ENCODE peak calls at places on chromosomes 4 and X, in nine cellular contexts. J is MM.1S, M is GM23248, N is SK-N-SH, I is neural progenitor cell, P is GM23338, L is hepatocyte, V is OCI-LY7, W is PC-3. R is an unnamed sample.

GRCh38 chr4:184475096-184475461 is 729 bp upstream of the IRF2 start:
- DNase-seq in J (peak), M (peak), N (peak), I (no peak), P (peak), L (peak), V (peak), W (peak), R (no peak)

GRCh38 chr4:8071741-8072140 is 86.9 kb downstream of the ABLIM2 start:
- DNase-seq in J (no peak), M (no peak), N (no peak), I (peak), P (no peak), L (no peak), V (no peak), W (no peak), R (no peak)

GRCh38 chr4:1357356-1358248 is 10.6 kb downstream of the UVSSA start:
- DNase-seq in J (no peak), M (no peak), N (no peak), I (no peak), P (no peak), L (no peak), V (no peak), W (no peak), R (no peak)

GRCh38 chrX:134821370-134821769 is 163.1 kb upstream of the PLAC1 start:
- DNase-seq in J (peak), M (peak), N (no peak), I (no peak), P (peak), L (no peak), V (no peak), W (peak), R (no peak)

GRCh38 chr4:142696334-142697122 is 149.6 kb downstream of the INPP4B start:
- DNase-seq in J (no peak), M (peak), N (no peak), I (no peak), P (no peak), L (no peak), V (no peak), W (no peak), R (no peak)

GRCh38 chrX:134727363-134727762 is 69.1 kb upstream of the PLAC1 start:
- DNase-seq in J (no peak), M (no peak), N (no peak), I (no peak), P (no peak), L (no peak), V (no peak), W (peak), R (no peak)

GRCh38 chr4:148017801-148018200 is 285.9 kb downstream of the ARHGAP10 start:
- DNase-seq in J (no peak), M (no peak), N (no peak), I (no peak), P (no peak), L (no peak), V (no peak), W (no peak), R (no peak)

GRCh38 chrX:84187501-84188319 is at the start of gene RPS6KA6:
- DNase-seq in J (peak), M (peak), N (peak), I (peak), P (peak), L (peak), V (no peak), W (peak), R (no peak)

GRCh38 chr4:184810720-184811119 is 15.0 kb downstream of the ACSL1 start:
- DNase-seq in J (no peak), M (no peak), N (no peak), I (no peak), P (no peak), L (no peak), V (no peak), W (no peak), R (no peak)

GRCh38 chrX:1330605-1331004 is 6.0 kb upstream of the IL3RA start:
- DNase-seq in J (no peak), M (no peak), N (no peak), I (no peak), P (no peak), L (no peak), V (peak), W (no peak), R (no peak)

GRCh38 chr4:13201241-13201640 is 282.9 kb downstream of the RAB28 start:
- DNase-seq in J (no peak), M (no peak), N (no peak), I (no peak), P (no peak), L (no peak), V (no peak), W (no peak), R (no peak)

GRCh38 chr4:44869222-44869882 is 143.0 kb upstream of the GNPDA2 start:
- DNase-seq in J (no peak), M (peak), N (no peak), I (peak), P (peak), L (no peak), V (no peak), W (peak), R (no peak)

GRCh38 chrX:154411322-154411980 is at the start of gene TAFAZZIN:
- DNase-seq in J (peak), M (peak), N (peak), I (peak), P (peak), L (peak), V (peak), W (peak), R (no peak)

GRCh38 chrX:80765226-80765625 is 44.5 kb downstream of the BRWD3 start:
- DNase-seq in J (no peak), M (peak), N (no peak), I (no peak), P (peak), L (no peak), V (no peak), W (peak), R (no peak)

GRCh38 chr4:1898007-1898406 is 26.8 kb downstream of the NSD2 start:
- DNase-seq in J (no peak), M (no peak), N (no peak), I (no peak), P (no peak), L (no peak), V (no peak), W (no peak), R (no peak)

GRCh38 chr4:147813107-147813773 is 81.4 kb downstream of the ARHGAP10 start:
- DNase-seq in J (no peak), M (peak), N (no peak), I (no peak), P (no peak), L (no peak), V (no peak), W (no peak), R (no peak)

DNA sequence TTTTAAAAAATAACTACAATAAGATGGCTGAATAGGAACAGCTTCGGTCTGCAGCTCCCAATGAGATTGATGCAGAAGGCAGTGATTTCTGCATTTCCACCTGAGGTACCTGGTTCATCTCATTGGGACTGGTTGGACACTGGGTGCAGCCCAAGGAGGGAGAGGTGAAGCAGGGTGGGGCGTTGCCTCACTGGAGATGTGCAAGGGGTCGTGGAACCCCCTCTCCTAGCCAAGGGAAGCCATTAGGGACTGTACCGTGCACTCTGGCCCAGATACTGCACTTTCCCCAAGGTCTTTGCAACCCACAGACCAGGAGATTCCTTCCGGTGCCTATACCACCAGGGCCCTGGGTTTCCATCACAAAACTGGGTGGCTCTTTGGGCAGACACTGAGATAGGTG is 640.1 kb downstream of the IQCM start:
- DNase-seq in J (no peak), M (no peak), N (no peak), I (no peak), P (no peak), L (no peak), V (no peak), W (no peak), R (no peak)
- TF ChIP-seq EZH2phosphoT487 in J (no peak), M (no peak), N (no peak), I (no peak), P (no peak), L (no peak), V (no peak), W (no peak), R (no peak)

DNA sequence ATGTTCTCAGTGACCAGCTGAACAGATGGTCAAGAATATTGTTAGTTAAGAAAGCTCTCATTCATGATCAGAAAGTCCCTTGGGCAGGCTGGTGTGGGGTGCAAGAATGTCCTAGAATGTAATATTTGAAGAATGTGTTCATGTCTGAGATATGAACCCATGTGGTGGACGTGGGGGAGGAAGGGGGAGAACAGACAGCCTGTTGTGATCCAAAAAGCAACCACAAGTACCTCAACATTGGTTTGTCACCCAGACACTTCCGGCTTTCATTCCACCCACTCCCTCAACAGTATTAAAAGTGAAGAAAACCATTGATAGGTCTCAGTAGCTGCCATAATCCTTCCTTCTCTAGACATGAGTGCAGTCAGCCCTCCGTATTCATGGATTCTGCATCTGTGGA is 82.2 kb downstream of the MAML3 start:
- DNase-seq in J (peak), M (peak), N (no peak), I (no peak), P (no peak), L (no peak), V (no peak), W (no peak), R (no peak)
- TF ChIP-seq EZH2phosphoT487 in J (no peak), M (peak), N (no peak), I (no peak), P (no peak), L (no peak), V (no peak), W (no peak), R (no peak)

GRCh38 chr4:119894650-119895208 is 171.9 kb downstream of the MAD2L1 start:
- DNase-seq in J (no peak), M (no peak), N (no peak), I (no peak), P (no peak), L (no peak), V (no peak), W (no peak), R (no peak)
- TF ChIP-seq EZH2phosphoT487 in J (no peak), M (no peak), N (no peak), I (no peak), P (no peak), L (no peak), V (no peak), W (no peak), R (no peak)

DNA sequence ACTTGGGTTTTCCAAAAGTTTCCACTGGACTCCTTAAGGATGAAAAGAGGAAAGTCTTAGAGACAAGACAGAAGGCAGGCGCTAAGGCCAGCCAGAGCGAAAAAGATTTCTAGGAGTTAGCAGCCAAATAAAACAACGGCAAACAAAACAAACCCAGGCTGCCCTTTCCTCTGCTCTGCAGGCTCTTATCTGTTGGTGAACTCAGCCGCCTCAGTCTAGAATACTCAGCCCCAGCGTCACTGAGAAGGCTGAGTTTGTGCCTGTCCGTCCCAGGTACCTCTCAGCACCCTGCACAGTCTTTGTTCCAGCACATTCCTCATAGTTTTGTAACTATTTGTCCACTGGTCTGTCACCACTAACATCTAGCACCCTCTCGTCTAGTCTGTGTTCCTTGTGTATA is 75.6 kb upstream of the FAM9C start:
- DNase-seq in J (no peak), M (peak), N (no peak), I (peak), P (no peak), L (peak), V (no peak), W (peak), R (no peak)
- TF ChIP-seq EZH2phosphoT487 in J (no peak), M (no peak), N (no peak), I (no peak), P (no peak), L (no peak), V (no peak), W (no peak), R (no peak)

DNA sequence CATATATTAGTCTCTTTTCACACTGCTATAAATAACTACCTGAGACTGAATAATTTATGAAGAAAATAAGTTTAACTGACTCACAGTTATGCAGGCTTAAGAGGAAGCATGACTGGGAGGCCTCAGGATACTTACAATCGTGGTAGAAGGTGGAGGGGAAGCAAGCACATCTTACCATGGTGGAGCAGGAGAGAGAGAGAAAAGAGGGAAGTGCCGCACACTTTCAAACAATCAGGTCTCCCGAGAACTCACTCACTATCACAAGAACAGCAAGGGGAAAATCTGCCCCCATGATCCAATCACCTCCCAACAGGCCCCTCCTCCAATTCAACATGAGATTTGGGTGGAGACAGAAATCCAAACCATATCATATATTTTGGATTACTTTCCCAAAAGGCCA is 273.4 kb upstream of the RASGEF1B start:
- DNase-seq in J (no peak), M (no peak), N (no peak), I (no peak), P (no peak), L (no peak), V (no peak), W (no peak), R (no peak)
- TF ChIP-seq EZH2phosphoT487 in J (no peak), M (no peak), N (no peak), I (no peak), P (no peak), L (no peak), V (no peak), W (no peak), R (no peak)

R was measured in HCT116.